ENCODE peak calls at places on chromosomes 6 and 20, in nine cellular contexts. One of them, this sample, is unnamed.

GRCh38 chr20:35698298-35699126 is 640 bp downstream of the NFS1 start:
- DNase-seq in activated naive CD4-positive, alpha-beta T cell treated with anti-CD3 and anti-CD28 coated beads, Interleukin-2, amount 10 ng/mL, durations not matched to agents 7 days and 5 days: peak
- DNase-seq in neural progenitor cell: peak
- DNase-seq in cardiac muscle cell: peak
- DNase-seq in smooth muscle cell of the brain vasculature: no peak
- DNase-seq in effector CD4-positive, alpha-beta T cell: no peak
- DNase-seq in stimulated activated CD4-positive, alpha-beta T cell treated with anti-CD3 and anti-CD28 coated beads, TNF-alpha, amount 100 ng/mL, for 1 hour: no peak
- DNase-seq in PC-3: no peak
- DNase-seq in T follicular helper cell: no peak
- DNase-seq in this sample: peak

GRCh38 chr6:152121910-152122309 is 314.4 kb downstream of the ESR1 start:
- DNase-seq in cardiac muscle cell: no peak
- DNase-seq in effector CD4-positive, alpha-beta T cell: no peak
- DNase-seq in T follicular helper cell: no peak
- DNase-seq in neural progenitor cell: no peak
- DNase-seq in smooth muscle cell of the brain vasculature: no peak
- DNase-seq in stimulated activated CD4-positive, alpha-beta T cell treated with anti-CD3 and anti-CD28 coated beads, TNF-alpha, amount 100 ng/mL, for 1 hour: no peak
- DNase-seq in PC-3: no peak
- DNase-seq in activated naive CD4-positive, alpha-beta T cell treated with anti-CD3 and anti-CD28 coated beads, Interleukin-2, amount 10 ng/mL, durations not matched to agents 7 days and 5 days: no peak
- DNase-seq in this sample: no peak

GRCh38 chr6:1325471-1326309 is 13.8 kb downstream of the FOXQ1 start:
- DNase-seq in activated naive CD4-positive, alpha-beta T cell treated with anti-CD3 and anti-CD28 coated beads, Interleukin-2, amount 10 ng/mL, durations not matched to agents 7 days and 5 days: no peak
- DNase-seq in effector CD4-positive, alpha-beta T cell: no peak
- DNase-seq in smooth muscle cell of the brain vasculature: no peak
- DNase-seq in T follicular helper cell: no peak
- DNase-seq in cardiac muscle cell: peak
- DNase-seq in neural progenitor cell: no peak
- DNase-seq in PC-3: peak
- DNase-seq in stimulated activated CD4-positive, alpha-beta T cell treated with anti-CD3 and anti-CD28 coated beads, TNF-alpha, amount 100 ng/mL, for 1 hour: no peak
- DNase-seq in this sample: no peak

GRCh38 chr6:33276864-33277662 is at the start of gene B3GALT4:
- DNase-seq in T follicular helper cell: peak
- DNase-seq in neural progenitor cell: peak
- DNase-seq in effector CD4-positive, alpha-beta T cell: peak
- DNase-seq in stimulated activated CD4-positive, alpha-beta T cell treated with anti-CD3 and anti-CD28 coated beads, TNF-alpha, amount 100 ng/mL, for 1 hour: no peak
- DNase-seq in cardiac muscle cell: peak
- DNase-seq in smooth muscle cell of the brain vasculature: peak
- DNase-seq in activated naive CD4-positive, alpha-beta T cell treated with anti-CD3 and anti-CD28 coated beads, Interleukin-2, amount 10 ng/mL, durations not matched to agents 7 days and 5 days: peak
- DNase-seq in PC-3: peak
- DNase-seq in this sample: peak

GRCh38 chr6:20159781-20160540 is 52.3 kb downstream of the MBOAT1 start:
- DNase-seq in T follicular helper cell: no peak
- DNase-seq in neural progenitor cell: no peak
- DNase-seq in activated naive CD4-positive, alpha-beta T cell treated with anti-CD3 and anti-CD28 coated beads, Interleukin-2, amount 10 ng/mL, durations not matched to agents 7 days and 5 days: no peak
- DNase-seq in smooth muscle cell of the brain vasculature: no peak
- DNase-seq in effector CD4-positive, alpha-beta T cell: no peak
- DNase-seq in stimulated activated CD4-positive, alpha-beta T cell treated with anti-CD3 and anti-CD28 coated beads, TNF-alpha, amount 100 ng/mL, for 1 hour: no peak
- DNase-seq in PC-3: no peak
- DNase-seq in cardiac muscle cell: no peak
- DNase-seq in this sample: no peak

GRCh38 chr6:40482532-40482931 is 104.6 kb downstream of the LRFN2 start:
- DNase-seq in smooth muscle cell of the brain vasculature: no peak
- DNase-seq in stimulated activated CD4-positive, alpha-beta T cell treated with anti-CD3 and anti-CD28 coated beads, TNF-alpha, amount 100 ng/mL, for 1 hour: no peak
- DNase-seq in cardiac muscle cell: no peak
- DNase-seq in neural progenitor cell: peak
- DNase-seq in effector CD4-positive, alpha-beta T cell: no peak
- DNase-seq in T follicular helper cell: no peak
- DNase-seq in activated naive CD4-positive, alpha-beta T cell treated with anti-CD3 and anti-CD28 coated beads, Interleukin-2, amount 10 ng/mL, durations not matched to agents 7 days and 5 days: no peak
- DNase-seq in PC-3: no peak
- DNase-seq in this sample: peak

GRCh38 chr6:34377984-34378383 is 14.5 kb downstream of the NUDT3 start:
- DNase-seq in effector CD4-positive, alpha-beta T cell: no peak
- DNase-seq in cardiac muscle cell: no peak
- DNase-seq in PC-3: no peak
- DNase-seq in neural progenitor cell: no peak
- DNase-seq in smooth muscle cell of the brain vasculature: no peak
- DNase-seq in activated naive CD4-positive, alpha-beta T cell treated with anti-CD3 and anti-CD28 coated beads, Interleukin-2, amount 10 ng/mL, durations not matched to agents 7 days and 5 days: no peak
- DNase-seq in stimulated activated CD4-positive, alpha-beta T cell treated with anti-CD3 and anti-CD28 coated beads, TNF-alpha, amount 100 ng/mL, for 1 hour: no peak
- DNase-seq in T follicular helper cell: no peak
- DNase-seq in this sample: no peak

GRCh38 chr6:11771473-11772048 is 7.0 kb downstream of the ADTRP start:
- DNase-seq in effector CD4-positive, alpha-beta T cell: no peak
- DNase-seq in activated naive CD4-positive, alpha-beta T cell treated with anti-CD3 and anti-CD28 coated beads, Interleukin-2, amount 10 ng/mL, durations not matched to agents 7 days and 5 days: no peak
- DNase-seq in cardiac muscle cell: no peak
- DNase-seq in neural progenitor cell: no peak
- DNase-seq in T follicular helper cell: no peak
- DNase-seq in smooth muscle cell of the brain vasculature: no peak
- DNase-seq in PC-3: peak
- DNase-seq in stimulated activated CD4-positive, alpha-beta T cell treated with anti-CD3 and anti-CD28 coated beads, TNF-alpha, amount 100 ng/mL, for 1 hour: no peak
- DNase-seq in this sample: no peak

GRCh38 chr6:109241199-109241598 is 141.1 kb downstream of the CD164 start:
- DNase-seq in activated naive CD4-positive, alpha-beta T cell treated with anti-CD3 and anti-CD28 coated beads, Interleukin-2, amount 10 ng/mL, durations not matched to agents 7 days and 5 days: no peak
- DNase-seq in stimulated activated CD4-positive, alpha-beta T cell treated with anti-CD3 and anti-CD28 coated beads, TNF-alpha, amount 100 ng/mL, for 1 hour: no peak
- DNase-seq in cardiac muscle cell: peak
- DNase-seq in PC-3: peak
- DNase-seq in smooth muscle cell of the brain vasculature: no peak
- DNase-seq in neural progenitor cell: no peak
- DNase-seq in T follicular helper cell: no peak
- DNase-seq in effector CD4-positive, alpha-beta T cell: no peak
- DNase-seq in this sample: no peak

GRCh38 chr6:12381587-12381986 is 91.4 kb downstream of the EDN1 start:
- DNase-seq in smooth muscle cell of the brain vasculature: no peak
- DNase-seq in effector CD4-positive, alpha-beta T cell: no peak
- DNase-seq in cardiac muscle cell: no peak
- DNase-seq in activated naive CD4-positive, alpha-beta T cell treated with anti-CD3 and anti-CD28 coated beads, Interleukin-2, amount 10 ng/mL, durations not matched to agents 7 days and 5 days: no peak
- DNase-seq in stimulated activated CD4-positive, alpha-beta T cell treated with anti-CD3 and anti-CD28 coated beads, TNF-alpha, amount 100 ng/mL, for 1 hour: no peak
- DNase-seq in T follicular helper cell: no peak
- DNase-seq in neural progenitor cell: no peak
- DNase-seq in PC-3: peak
- DNase-seq in this sample: no peak

GRCh38 chr6:43667245-43668150 is 20.1 kb downstream of the MRPS18A start:
- DNase-seq in activated naive CD4-positive, alpha-beta T cell treated with anti-CD3 and anti-CD28 coated beads, Interleukin-2, amount 10 ng/mL, durations not matched to agents 7 days and 5 days: peak
- DNase-seq in cardiac muscle cell: peak
- DNase-seq in stimulated activated CD4-positive, alpha-beta T cell treated with anti-CD3 and anti-CD28 coated beads, TNF-alpha, amount 100 ng/mL, for 1 hour: peak
- DNase-seq in neural progenitor cell: peak
- DNase-seq in PC-3: peak
- DNase-seq in effector CD4-positive, alpha-beta T cell: peak
- DNase-seq in T follicular helper cell: peak
- DNase-seq in smooth muscle cell of the brain vasculature: no peak
- DNase-seq in this sample: peak

GRCh38 chr6:23621026-23621425 is 505.0 kb upstream of the NRSN1 start:
- DNase-seq in cardiac muscle cell: peak
- DNase-seq in T follicular helper cell: no peak
- DNase-seq in neural progenitor cell: no peak
- DNase-seq in PC-3: no peak
- DNase-seq in stimulated activated CD4-positive, alpha-beta T cell treated with anti-CD3 and anti-CD28 coated beads, TNF-alpha, amount 100 ng/mL, for 1 hour: no peak
- DNase-seq in effector CD4-positive, alpha-beta T cell: no peak
- DNase-seq in activated naive CD4-positive, alpha-beta T cell treated with anti-CD3 and anti-CD28 coated beads, Interleukin-2, amount 10 ng/mL, durations not matched to agents 7 days and 5 days: no peak
- DNase-seq in smooth muscle cell of the brain vasculature: no peak
- DNase-seq in this sample: no peak

GRCh38 chr6:117346142-117346930 is 79.4 kb downstream of the ROS1 start:
- DNase-seq in T follicular helper cell: no peak
- DNase-seq in neural progenitor cell: peak
- DNase-seq in activated naive CD4-positive, alpha-beta T cell treated with anti-CD3 and anti-CD28 coated beads, Interleukin-2, amount 10 ng/mL, durations not matched to agents 7 days and 5 days: no peak
- DNase-seq in cardiac muscle cell: peak
- DNase-seq in smooth muscle cell of the brain vasculature: no peak
- DNase-seq in PC-3: peak
- DNase-seq in effector CD4-positive, alpha-beta T cell: no peak
- DNase-seq in stimulated activated CD4-positive, alpha-beta T cell treated with anti-CD3 and anti-CD28 coated beads, TNF-alpha, amount 100 ng/mL, for 1 hour: no peak
- DNase-seq in this sample: no peak

GRCh38 chr6:80174931-80175572 is 68.6 kb downstream of the BCKDHB start:
- DNase-seq in activated naive CD4-positive, alpha-beta T cell treated with anti-CD3 and anti-CD28 coated beads, Interleukin-2, amount 10 ng/mL, durations not matched to agents 7 days and 5 days: no peak
- DNase-seq in stimulated activated CD4-positive, alpha-beta T cell treated with anti-CD3 and anti-CD28 coated beads, TNF-alpha, amount 100 ng/mL, for 1 hour: no peak
- DNase-seq in cardiac muscle cell: peak
- DNase-seq in neural progenitor cell: no peak
- DNase-seq in PC-3: peak
- DNase-seq in smooth muscle cell of the brain vasculature: no peak
- DNase-seq in T follicular helper cell: no peak
- DNase-seq in effector CD4-positive, alpha-beta T cell: no peak
- DNase-seq in this sample: no peak

GRCh38 chr6:20338160-20338559 is 63.5 kb upstream of the E2F3 start:
- DNase-seq in stimulated activated CD4-positive, alpha-beta T cell treated with anti-CD3 and anti-CD28 coated beads, TNF-alpha, amount 100 ng/mL, for 1 hour: no peak
- DNase-seq in cardiac muscle cell: no peak
- DNase-seq in PC-3: no peak
- DNase-seq in neural progenitor cell: no peak
- DNase-seq in T follicular helper cell: no peak
- DNase-seq in effector CD4-positive, alpha-beta T cell: no peak
- DNase-seq in smooth muscle cell of the brain vasculature: no peak
- DNase-seq in activated naive CD4-positive, alpha-beta T cell treated with anti-CD3 and anti-CD28 coated beads, Interleukin-2, amount 10 ng/mL, durations not matched to agents 7 days and 5 days: no peak
- DNase-seq in this sample: no peak

GRCh38 chr20:6381887-6382286 is 259.1 kb upstream of the FERMT1 start:
- DNase-seq in activated naive CD4-positive, alpha-beta T cell treated with anti-CD3 and anti-CD28 coated beads, Interleukin-2, amount 10 ng/mL, durations not matched to agents 7 days and 5 days: no peak
- DNase-seq in neural progenitor cell: peak
- DNase-seq in stimulated activated CD4-positive, alpha-beta T cell treated with anti-CD3 and anti-CD28 coated beads, TNF-alpha, amount 100 ng/mL, for 1 hour: no peak
- DNase-seq in effector CD4-positive, alpha-beta T cell: no peak
- DNase-seq in cardiac muscle cell: peak
- DNase-seq in T follicular helper cell: no peak
- DNase-seq in smooth muscle cell of the brain vasculature: no peak
- DNase-seq in PC-3: peak
- DNase-seq in this sample: no peak

GRCh38 chr6:152236370-152237097 is 400.6 kb downstream of the SYNE1 start:
- DNase-seq in smooth muscle cell of the brain vasculature: no peak
- DNase-seq in stimulated activated CD4-positive, alpha-beta T cell treated with anti-CD3 and anti-CD28 coated beads, TNF-alpha, amount 100 ng/mL, for 1 hour: no peak
- DNase-seq in T follicular helper cell: no peak
- DNase-seq in cardiac muscle cell: no peak
- DNase-seq in neural progenitor cell: no peak
- DNase-seq in effector CD4-positive, alpha-beta T cell: no peak
- DNase-seq in PC-3: no peak
- DNase-seq in activated naive CD4-positive, alpha-beta T cell treated with anti-CD3 and anti-CD28 coated beads, Interleukin-2, amount 10 ng/mL, durations not matched to agents 7 days and 5 days: no peak
- DNase-seq in this sample: no peak

GRCh38 chr6:158332237-158332636 is 20.0 kb downstream of the TULP4 start:
- DNase-seq in cardiac muscle cell: no peak
- DNase-seq in stimulated activated CD4-positive, alpha-beta T cell treated with anti-CD3 and anti-CD28 coated beads, TNF-alpha, amount 100 ng/mL, for 1 hour: no peak
- DNase-seq in smooth muscle cell of the brain vasculature: no peak
- DNase-seq in PC-3: no peak
- DNase-seq in activated naive CD4-positive, alpha-beta T cell treated with anti-CD3 and anti-CD28 coated beads, Interleukin-2, amount 10 ng/mL, durations not matched to agents 7 days and 5 days: no peak
- DNase-seq in neural progenitor cell: no peak
- DNase-seq in effector CD4-positive, alpha-beta T cell: no peak
- DNase-seq in T follicular helper cell: no peak
- DNase-seq in this sample: no peak

GRCh38 chr6:53679446-53679933 is 13.9 kb upstream of the KLHL31 start:
- DNase-seq in activated naive CD4-positive, alpha-beta T cell treated with anti-CD3 and anti-CD28 coated beads, Interleukin-2, amount 10 ng/mL, durations not matched to agents 7 days and 5 days: no peak
- DNase-seq in stimulated activated CD4-positive, alpha-beta T cell treated with anti-CD3 and anti-CD28 coated beads, TNF-alpha, amount 100 ng/mL, for 1 hour: no peak
- DNase-seq in PC-3: peak
- DNase-seq in smooth muscle cell of the brain vasculature: no peak
- DNase-seq in cardiac muscle cell: peak
- DNase-seq in neural progenitor cell: no peak
- DNase-seq in effector CD4-positive, alpha-beta T cell: no peak
- DNase-seq in T follicular helper cell: no peak
- DNase-seq in this sample: peak

GRCh38 chr6:105546748-105547147 is 143.9 kb upstream of the PREP start:
- DNase-seq in cardiac muscle cell: no peak
- DNase-seq in neural progenitor cell: no peak
- DNase-seq in PC-3: no peak
- DNase-seq in smooth muscle cell of the brain vasculature: no peak
- DNase-seq in effector CD4-positive, alpha-beta T cell: no peak
- DNase-seq in activated naive CD4-positive, alpha-beta T cell treated with anti-CD3 and anti-CD28 coated beads, Interleukin-2, amount 10 ng/mL, durations not matched to agents 7 days and 5 days: no peak
- DNase-seq in stimulated activated CD4-positive, alpha-beta T cell treated with anti-CD3 and anti-CD28 coated beads, TNF-alpha, amount 100 ng/mL, for 1 hour: no peak
- DNase-seq in T follicular helper cell: no peak
- DNase-seq in this sample: no peak

GRCh38 chr20:48831702-48832422 is 4.1 kb upstream of the PREX1 start:
- DNase-seq in T follicular helper cell: no peak
- DNase-seq in neural progenitor cell: peak
- DNase-seq in activated naive CD4-positive, alpha-beta T cell treated with anti-CD3 and anti-CD28 coated beads, Interleukin-2, amount 10 ng/mL, durations not matched to agents 7 days and 5 days: no peak
- DNase-seq in cardiac muscle cell: peak
- DNase-seq in PC-3: peak
- DNase-seq in smooth muscle cell of the brain vasculature: no peak
- DNase-seq in stimulated activated CD4-positive, alpha-beta T cell treated with anti-CD3 and anti-CD28 coated beads, TNF-alpha, amount 100 ng/mL, for 1 hour: no peak
- DNase-seq in effector CD4-positive, alpha-beta T cell: no peak
- DNase-seq in this sample: peak

GRCh38 chr6:6676910-6677441 is 88.5 kb downstream of the LY86 start:
- DNase-seq in PC-3: peak
- DNase-seq in smooth muscle cell of the brain vasculature: peak
- DNase-seq in T follicular helper cell: peak
- DNase-seq in cardiac muscle cell: peak
- DNase-seq in effector CD4-positive, alpha-beta T cell: peak
- DNase-seq in stimulated activated CD4-positive, alpha-beta T cell treated with anti-CD3 and anti-CD28 coated beads, TNF-alpha, amount 100 ng/mL, for 1 hour: peak
- DNase-seq in neural progenitor cell: peak
- DNase-seq in activated naive CD4-positive, alpha-beta T cell treated with anti-CD3 and anti-CD28 coated beads, Interleukin-2, amount 10 ng/mL, durations not matched to agents 7 days and 5 days: peak
- DNase-seq in this sample: peak

GRCh38 chr6:52087498-52087999 is at the start of gene PKHD1:
- DNase-seq in effector CD4-positive, alpha-beta T cell: no peak
- DNase-seq in stimulated activated CD4-positive, alpha-beta T cell treated with anti-CD3 and anti-CD28 coated beads, TNF-alpha, amount 100 ng/mL, for 1 hour: no peak
- DNase-seq in T follicular helper cell: no peak
- DNase-seq in activated naive CD4-positive, alpha-beta T cell treated with anti-CD3 and anti-CD28 coated beads, Interleukin-2, amount 10 ng/mL, durations not matched to agents 7 days and 5 days: no peak
- DNase-seq in smooth muscle cell of the brain vasculature: no peak
- DNase-seq in PC-3: peak
- DNase-seq in cardiac muscle cell: peak
- DNase-seq in neural progenitor cell: peak
- DNase-seq in this sample: no peak

GRCh38 chr6:147508871-147509608 is 550 bp downstream of the SAMD5 start:
- DNase-seq in effector CD4-positive, alpha-beta T cell: no peak
- DNase-seq in stimulated activated CD4-positive, alpha-beta T cell treated with anti-CD3 and anti-CD28 coated beads, TNF-alpha, amount 100 ng/mL, for 1 hour: no peak
- DNase-seq in PC-3: no peak
- DNase-seq in T follicular helper cell: no peak
- DNase-seq in cardiac muscle cell: no peak
- DNase-seq in smooth muscle cell of the brain vasculature: no peak
- DNase-seq in neural progenitor cell: peak
- DNase-seq in activated naive CD4-positive, alpha-beta T cell treated with anti-CD3 and anti-CD28 coated beads, Interleukin-2, amount 10 ng/mL, durations not matched to agents 7 days and 5 days: no peak
- DNase-seq in this sample: peak

GRCh38 chr20:32278199-32278643 is 770 bp downstream of the KIF3B start:
- DNase-seq in smooth muscle cell of the brain vasculature: no peak
- DNase-seq in activated naive CD4-positive, alpha-beta T cell treated with anti-CD3 and anti-CD28 coated beads, Interleukin-2, amount 10 ng/mL, durations not matched to agents 7 days and 5 days: peak
- DNase-seq in effector CD4-positive, alpha-beta T cell: no peak
- DNase-seq in PC-3: no peak
- DNase-seq in stimulated activated CD4-positive, alpha-beta T cell treated with anti-CD3 and anti-CD28 coated beads, TNF-alpha, amount 100 ng/mL, for 1 hour: no peak
- DNase-seq in neural progenitor cell: no peak
- DNase-seq in T follicular helper cell: no peak
- DNase-seq in cardiac muscle cell: peak
- DNase-seq in this sample: no peak

GRCh38 chr20:2688041-2688591 is 4.5 kb upstream of the EBF4 start:
- DNase-seq in smooth muscle cell of the brain vasculature: no peak
- DNase-seq in T follicular helper cell: peak
- DNase-seq in stimulated activated CD4-positive, alpha-beta T cell treated with anti-CD3 and anti-CD28 coated beads, TNF-alpha, amount 100 ng/mL, for 1 hour: peak
- DNase-seq in activated naive CD4-positive, alpha-beta T cell treated with anti-CD3 and anti-CD28 coated beads, Interleukin-2, amount 10 ng/mL, durations not matched to agents 7 days and 5 days: peak
- DNase-seq in PC-3: peak
- DNase-seq in cardiac muscle cell: peak
- DNase-seq in neural progenitor cell: peak
- DNase-seq in effector CD4-positive, alpha-beta T cell: peak
- DNase-seq in this sample: peak

GRCh38 chr20:38658879-38659612 is 57.4 kb downstream of the ARHGAP40 start:
- DNase-seq in stimulated activated CD4-positive, alpha-beta T cell treated with anti-CD3 and anti-CD28 coated beads, TNF-alpha, amount 100 ng/mL, for 1 hour: no peak
- DNase-seq in smooth muscle cell of the brain vasculature: no peak
- DNase-seq in effector CD4-positive, alpha-beta T cell: peak
- DNase-seq in PC-3: peak
- DNase-seq in activated naive CD4-positive, alpha-beta T cell treated with anti-CD3 and anti-CD28 coated beads, Interleukin-2, amount 10 ng/mL, durations not matched to agents 7 days and 5 days: peak
- DNase-seq in neural progenitor cell: peak
- DNase-seq in T follicular helper cell: peak
- DNase-seq in cardiac muscle cell: peak
- DNase-seq in this sample: peak

GRCh38 chr6:39942903-39943580 is 8.8 kb upstream of the MOCS1 start:
- DNase-seq in T follicular helper cell: no peak
- DNase-seq in effector CD4-positive, alpha-beta T cell: no peak
- DNase-seq in neural progenitor cell: no peak
- DNase-seq in activated naive CD4-positive, alpha-beta T cell treated with anti-CD3 and anti-CD28 coated beads, Interleukin-2, amount 10 ng/mL, durations not matched to agents 7 days and 5 days: no peak
- DNase-seq in PC-3: no peak
- DNase-seq in cardiac muscle cell: no peak
- DNase-seq in smooth muscle cell of the brain vasculature: no peak
- DNase-seq in stimulated activated CD4-positive, alpha-beta T cell treated with anti-CD3 and anti-CD28 coated beads, TNF-alpha, amount 100 ng/mL, for 1 hour: no peak
- DNase-seq in this sample: no peak

GRCh38 chr20:63767886-63768285 is 28.3 kb downstream of the SLC2A4RG start:
- DNase-seq in neural progenitor cell: no peak
- DNase-seq in PC-3: no peak
- DNase-seq in activated naive CD4-positive, alpha-beta T cell treated with anti-CD3 and anti-CD28 coated beads, Interleukin-2, amount 10 ng/mL, durations not matched to agents 7 days and 5 days: no peak
- DNase-seq in effector CD4-positive, alpha-beta T cell: no peak
- DNase-seq in stimulated activated CD4-positive, alpha-beta T cell treated with anti-CD3 and anti-CD28 coated beads, TNF-alpha, amount 100 ng/mL, for 1 hour: no peak
- DNase-seq in T follicular helper cell: no peak
- DNase-seq in cardiac muscle cell: no peak
- DNase-seq in smooth muscle cell of the brain vasculature: no peak
- DNase-seq in this sample: no peak

GRCh38 chr6:85920782-85921181 is 278.1 kb upstream of the SYNCRIP start:
- DNase-seq in smooth muscle cell of the brain vasculature: no peak
- DNase-seq in neural progenitor cell: peak
- DNase-seq in activated naive CD4-positive, alpha-beta T cell treated with anti-CD3 and anti-CD28 coated beads, Interleukin-2, amount 10 ng/mL, durations not matched to agents 7 days and 5 days: no peak
- DNase-seq in PC-3: peak
- DNase-seq in effector CD4-positive, alpha-beta T cell: no peak
- DNase-seq in stimulated activated CD4-positive, alpha-beta T cell treated with anti-CD3 and anti-CD28 coated beads, TNF-alpha, amount 100 ng/mL, for 1 hour: no peak
- DNase-seq in T follicular helper cell: no peak
- DNase-seq in cardiac muscle cell: no peak
- DNase-seq in this sample: no peak

GRCh38 chr6:144335914-144336313 is 50.8 kb downstream of the UTRN start:
- DNase-seq in smooth muscle cell of the brain vasculature: no peak
- DNase-seq in activated naive CD4-positive, alpha-beta T cell treated with anti-CD3 and anti-CD28 coated beads, Interleukin-2, amount 10 ng/mL, durations not matched to agents 7 days and 5 days: peak
- DNase-seq in T follicular helper cell: no peak
- DNase-seq in stimulated activated CD4-positive, alpha-beta T cell treated with anti-CD3 and anti-CD28 coated beads, TNF-alpha, amount 100 ng/mL, for 1 hour: no peak
- DNase-seq in effector CD4-positive, alpha-beta T cell: no peak
- DNase-seq in PC-3: peak
- DNase-seq in neural progenitor cell: no peak
- DNase-seq in cardiac muscle cell: no peak
- DNase-seq in this sample: no peak